ENCODE peak calls at places on chromosome 21, in six cellular contexts. B is uterus, T is transverse colon, P is body of pancreas, U is HCT116, E is heart left ventricle. J is an unnamed sample. For H3K4me1, the result is how much of the 10 kb centered on the place peaks cover.

GRCh38 chr21:34843562-34843961 is 174.8 kb downstream of the CLIC6 start:
- DNase-seq in E (no peak), B (no peak), P (no peak), U (no peak), T (no peak), J (no peak)

GRCh38 chr21:46543306-46543705 is 61.6 kb downstream of the S100B start:
- DNase-seq in U (no peak), P (no peak), E (no peak), B (no peak), T (no peak), J (no peak)

GRCh38 chr21:34690041-34690792 is 21.4 kb downstream of the CLIC6 start:
- DNase-seq in E (no peak), U (peak), B (no peak), T (peak), P (no peak), J (no peak)

GRCh38 chr21:14879458-14879857 is 185.3 kb downstream of the NRIP1 start:
- DNase-seq in T (no peak), P (no peak), U (no peak), E (no peak), B (no peak), J (no peak)

GRCh38 chr21:37153935-37154350 is 80.9 kb downstream of the TTC3 start:
- DNase-seq in P (peak), E (no peak), U (no peak), T (peak), B (peak), J (no peak)

GRCh38 chr21:36135391-36136094 is 664 bp downstream of the CBR3 start:
- DNase-seq in B (peak), P (peak), T (peak), U (no peak), E (peak), J (no peak)

GRCh38 chr21:41931041-41931451 is 22.8 kb downstream of the C2CD2 start:
- DNase-seq in T (no peak), B (no peak), E (no peak), P (no peak), U (no peak), J (no peak)

GRCh38 chr21:32120231-32120630 is 158.6 kb downstream of the MIS18A start:
- DNase-seq in E (no peak), P (no peak), B (no peak), U (no peak), T (no peak), J (no peak)

GRCh38 chr21:46058339-46059145 is 39.4 kb upstream of the COL6A2 start:
- DNase-seq in E (no peak), P (no peak), B (peak), U (no peak), T (no peak), J (peak)

GRCh38 chr21:15343066-15343465 is 278.3 kb upstream of the NRIP1 start:
- DNase-seq in U (no peak), P (no peak), E (no peak), B (no peak), T (no peak), J (no peak)

GRCh38 chr21:21612446-21612845 is 614.2 kb downstream of the NCAM2 start:
- DNase-seq in P (no peak), E (no peak), T (no peak), B (no peak), U (no peak), J (no peak)

GRCh38 chr21:16037386-16037785 is 307.6 kb downstream of the USP25 start:
- DNase-seq in E (no peak), U (no peak), B (no peak), P (no peak), T (no peak), J (no peak)

DNA sequence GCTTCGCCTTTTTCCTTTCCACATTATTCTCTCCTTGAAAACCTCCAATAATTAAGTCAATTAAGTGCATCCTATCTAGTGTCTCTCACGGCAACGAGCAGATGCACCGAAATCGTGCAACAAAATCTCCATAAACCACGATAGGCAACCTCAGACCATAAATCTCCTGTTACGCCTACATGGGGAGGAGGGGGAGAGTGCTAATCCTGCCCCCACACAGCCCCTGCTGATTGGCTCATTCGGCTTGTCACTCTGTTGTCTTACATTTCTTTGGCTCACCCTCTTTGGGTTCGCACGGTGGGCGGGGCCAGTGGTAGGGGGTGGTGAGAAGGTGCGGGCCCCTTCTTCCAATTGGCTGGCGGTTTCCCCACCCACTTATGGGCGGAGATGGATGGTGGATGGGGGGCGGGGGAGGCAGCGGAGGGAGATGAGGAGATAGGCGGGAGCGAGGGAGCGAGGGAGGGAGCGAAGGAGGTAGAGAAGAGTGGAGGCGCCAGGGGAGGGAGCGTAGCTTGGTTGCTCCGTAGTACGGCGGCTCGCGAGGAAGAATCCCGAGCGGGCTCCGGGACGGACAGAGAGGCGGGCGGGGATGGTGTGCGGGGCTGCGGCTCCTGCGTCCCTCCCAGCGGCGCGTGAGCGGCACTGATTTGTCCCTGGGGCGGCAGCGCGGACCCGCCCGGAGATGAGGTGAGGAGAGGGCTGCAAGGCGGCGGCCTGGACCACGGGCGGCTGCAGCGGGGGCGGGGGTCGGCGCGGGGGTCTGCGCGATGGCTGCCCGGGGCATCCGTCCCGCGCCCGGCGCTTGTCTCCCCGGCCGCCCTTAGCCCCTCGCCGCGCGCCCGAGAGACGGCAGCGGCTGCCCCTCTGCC is at the start of gene ITSN1:
- DNase-seq in U (peak), P (peak), E (peak), B (peak), T (peak), J (peak)
- TF ChIP-seq POLR2A in U (peak), P (peak), E (peak), B (peak), T (peak), J (peak)

GRCh38 chr21:44029460-44030087 is 17.5 kb downstream of the TRAPPC10 start:
- DNase-seq in T (no peak), E (no peak), P (no peak), B (no peak), U (no peak), J (no peak)
- H3K4me1 ChIP-seq in T (under half), E (under half), P (under half), B (under half), U (under half), J (under half)

GRCh38 chr21:24369751-24370150 is 1237.5 kb downstream of the MRPL39 start:
- DNase-seq in T (no peak), E (no peak), U (no peak), B (no peak), P (no peak), J (no peak)
- TF ChIP-seq POLR2A in T (no peak), E (no peak), U (no peak), B (no peak), P (no peak), J (no peak)

DNA sequence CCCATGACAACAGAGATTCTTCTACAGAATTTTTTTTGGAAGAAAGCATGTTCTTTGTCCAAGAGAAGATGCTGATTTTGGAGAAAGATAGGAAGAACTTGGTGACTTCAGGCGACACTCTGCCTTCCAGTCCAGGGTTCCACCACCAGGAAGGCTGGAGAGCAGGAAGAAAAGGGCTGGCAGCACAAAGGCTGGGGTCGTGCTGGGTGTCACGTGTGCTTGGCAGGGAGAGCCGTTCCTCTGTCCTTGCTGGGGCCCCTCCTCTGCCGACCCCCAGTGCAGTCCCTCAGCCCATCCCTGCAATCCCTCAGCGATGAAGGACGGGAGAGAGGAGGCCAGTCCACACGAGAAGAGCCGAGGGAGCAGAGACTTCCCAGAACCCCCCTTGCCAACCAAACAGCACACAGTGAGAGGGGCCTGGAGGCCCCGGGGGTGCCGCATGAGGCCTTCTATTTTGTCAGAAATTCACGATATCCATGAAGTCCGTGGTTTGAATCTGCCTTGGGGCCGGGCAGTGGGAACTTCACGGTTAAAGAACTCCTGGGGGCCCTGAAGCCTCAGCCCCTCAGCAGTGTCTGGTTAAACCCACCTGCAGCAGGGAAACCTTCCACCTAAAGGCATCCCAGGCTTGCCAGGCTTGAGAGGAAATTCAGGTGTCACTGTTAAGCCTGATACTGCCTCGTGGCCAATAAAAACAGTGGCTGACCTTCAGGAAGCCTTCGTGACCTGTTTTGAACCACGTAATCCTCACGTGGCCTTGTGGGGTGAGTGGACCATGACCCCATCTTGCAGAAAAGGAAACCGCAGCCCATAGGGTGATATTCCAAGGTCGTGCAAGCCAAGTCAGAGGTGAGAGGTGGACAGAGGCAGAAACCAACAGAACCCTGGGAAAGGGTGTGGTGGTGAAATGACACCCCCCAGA is 3.4 kb downstream of the KRTAP10-12 start:
- DNase-seq in B (no peak), U (no peak), T (no peak), P (no peak), E (no peak), J (peak)
- H3K4me1 ChIP-seq in B (under half), U (under half), T (under half), P (under half), E (under half), J (under half)